ENCODE peak calls at places on chromosomes 7 and 10, in eight cellular contexts. O is GM12878, T is HepG2, Z is Panc1, W is K562, E is upper lobe of left lung, K is HCT116, V is GM23338. I is an unnamed sample.

GRCh38 chr7:26117142-26117807 is 34.7 kb upstream of the NFE2L3 start:
- ATAC-seq in K (peak; percentile 94), O (peak; percentile 66), E (no peak), T (peak; percentile 79), W (peak; percentile 92), Z (peak; percentile 19), V (peak; percentile 66), I (no peak)

GRCh38 chr10:104209575-104210198 is 22.5 kb downstream of the CFAP43 start:
- ATAC-seq in T (peak; percentile 77), O (peak; percentile 82), W (peak; percentile 87), E (peak; percentile 69), V (peak; percentile 76), K (peak; percentile 93), Z (peak; percentile 85), I (no peak)

GRCh38 chr7:134593530-134594392 is 44.9 kb downstream of the AKR1B15 start:
- ATAC-seq in O (no peak), T (peak; percentile 53), E (peak; percentile 81), K (no peak), Z (peak; percentile 42), W (peak; percentile 85), V (no peak), I (peak; percentile 86)

GRCh38 chr10:32795598-32796183 is 162.3 kb downstream of the ITGB1 start:
- ATAC-seq in O (peak; percentile 55), E (peak; percentile 45), W (peak; percentile 72), K (peak; percentile 61), T (peak; percentile 46), Z (no peak), V (peak; percentile 78), I (no peak)

GRCh38 chr10:1358860-1359598 is 302.8 kb downstream of the WDR37 start:
- ATAC-seq in K (no peak), O (peak; percentile 63), V (no peak), Z (no peak), W (no peak), T (no peak), E (no peak), I (no peak)

GRCh38 chr10:4081691-4082111 is 296.7 kb upstream of the KLF6 start:
- ATAC-seq in O (no peak), V (no peak), T (no peak), Z (no peak), W (no peak), K (no peak), E (peak; percentile 87), I (peak; percentile 50)

GRCh38 chr7:36388423-36388822 is 1.2 kb upstream of the ANLN start:
- ATAC-seq in W (no peak), T (no peak), K (no peak), O (no peak), V (no peak), Z (no peak), E (no peak), I (no peak)

GRCh38 chr7:104836976-104837375 is 177.0 kb upstream of the KMT2E start:
- ATAC-seq in Z (no peak), W (no peak), V (no peak), K (no peak), E (no peak), O (no peak), T (no peak), I (no peak)

GRCh38 chr10:75375828-75376227 is 25.7 kb downstream of the ZNF503 start:
- ATAC-seq in O (peak; percentile 97), V (no peak), W (peak; percentile 40), T (peak; percentile 38), K (peak; percentile 61), Z (no peak), E (peak; percentile 80), I (peak; percentile 27)

GRCh38 chr10:52664629-52665028 is 108.0 kb downstream of the MBL2 start:
- ATAC-seq in W (no peak), Z (no peak), T (no peak), O (no peak), V (no peak), K (no peak), E (no peak), I (no peak)

GRCh38 chr7:95630702-95631458 is 34.6 kb upstream of the PDK4 start:
- ATAC-seq in K (no peak), E (no peak), V (no peak), O (no peak), W (no peak), Z (no peak), T (no peak), I (peak; percentile 69)

GRCh38 chr7:154646126-154647013 is 356.6 kb downstream of the PAXIP1 start:
- ATAC-seq in W (peak; percentile 79), K (no peak), O (no peak), Z (no peak), T (no peak), E (no peak), V (no peak), I (no peak)

GRCh38 chr7:5586279-5586962 is 162.8 kb upstream of the TNRC18 start:
- ATAC-seq in Z (no peak), W (no peak), T (no peak), K (peak; percentile 40), V (peak; percentile 48), E (no peak), O (no peak), I (no peak)

GRCh38 chr10:121065330-121065729 is 214.2 kb downstream of the WDR11 start:
- ATAC-seq in O (no peak), K (no peak), W (no peak), E (no peak), Z (no peak), T (peak; percentile 13), V (no peak), I (no peak)

GRCh38 chr7:37690206-37690605 is 6.6 kb downstream of the GPR141 start:
- ATAC-seq in E (peak; percentile 56), V (no peak), Z (no peak), K (no peak), O (no peak), T (no peak), W (no peak), I (no peak)

GRCh38 chr7:41047789-41048191 is 655.1 kb downstream of the INHBA start:
- ATAC-seq in K (no peak), T (no peak), E (no peak), W (no peak), Z (no peak), V (no peak), O (peak; percentile 43), I (peak; percentile 37)

GRCh38 chr7:41046221-41046761 is 656.6 kb downstream of the INHBA start:
- ATAC-seq in W (no peak), Z (no peak), V (no peak), O (peak; percentile 20), T (no peak), E (peak; percentile 25), K (no peak), I (peak; percentile 61)

GRCh38 chr7:41046778-41047177 is 656.1 kb downstream of the INHBA start:
- ATAC-seq in E (peak; percentile 9), K (no peak), T (no peak), V (no peak), O (peak; percentile 18), Z (no peak), W (no peak), I (no peak)

GRCh38 chr7:41047192-41047591 is 655.7 kb downstream of the INHBA start:
- ATAC-seq in W (no peak), E (no peak), T (no peak), O (peak; percentile 12), K (no peak), V (no peak), Z (no peak), I (no peak)

DNA sequence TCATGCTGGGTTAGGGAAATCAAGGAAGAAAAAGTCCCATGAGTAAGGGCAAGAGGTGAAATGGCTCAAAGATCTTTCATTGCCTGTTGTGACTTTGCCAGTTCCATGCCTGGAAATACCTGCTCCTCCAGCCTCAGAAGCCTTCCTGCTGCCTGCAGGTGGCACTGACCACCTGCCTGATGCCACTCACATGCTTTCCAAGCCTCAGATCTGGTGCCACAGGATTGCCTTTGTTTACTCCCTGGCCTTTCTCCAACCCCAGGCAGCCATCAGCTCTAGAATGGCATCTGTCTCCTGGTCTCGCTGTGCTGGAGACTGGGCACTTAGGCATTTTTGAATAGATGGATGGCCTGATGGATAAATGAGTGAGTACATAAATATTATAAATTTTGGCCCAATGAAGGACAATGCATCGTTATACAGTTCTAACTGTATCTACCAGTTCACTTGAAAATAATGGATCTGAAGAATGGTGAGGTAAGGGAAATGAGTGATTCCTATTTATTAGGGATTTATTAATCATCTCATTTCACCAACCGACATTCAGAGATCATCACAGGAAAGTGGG is 657.2 kb downstream of the INHBA start:
- ATAC-seq in T (no peak), E (peak; percentile 37), W (no peak), V (peak; percentile 74), O (peak; percentile 77), K (peak; percentile 79), Z (peak; percentile 69), I (no peak)
- TF ChIP-seq POLR2AphosphoS5 in T (no peak), E (no peak), W (no peak), V (no peak), O (no peak), K (no peak), Z (no peak), I (no peak)

GRCh38 chr10:54554028-54554427 is 247.0 kb downstream of the PCDH15 start:
- ATAC-seq in O (no peak), E (no peak), V (no peak), K (no peak), Z (no peak), T (no peak), W (no peak), I (no peak)

GRCh38 chr10:54550016-54550415 is 251.0 kb downstream of the PCDH15 start:
- ATAC-seq in O (no peak), Z (no peak), V (no peak), T (no peak), K (no peak), W (no peak), E (no peak), I (no peak)
- H3K4me1 ChIP-seq in O (no peaks in the 10 kb centered on the region), Z (no peaks in the 10 kb centered on the region), V (no peaks in the 10 kb centered on the region), T (no peaks in the 10 kb centered on the region), K (no peaks in the 10 kb centered on the region), W (no peaks in the 10 kb centered on the region), E (no peaks in the 10 kb centered on the region), I (no peaks in the 10 kb centered on the region)

GRCh38 chr7:143193880-143194279 is 10.7 kb downstream of the TAS2R39 start:
- ATAC-seq in V (no peak), O (no peak), Z (no peak), W (no peak), K (no peak), E (no peak), T (no peak), I (no peak)
- TF ChIP-seq CTCF in V (no peak), O (no peak), Z (no peak), W (no peak), K (no peak), E (no peak), T (no peak), I (no peak)

GRCh38 chr7:150341263-150342118 is at the start of gene RARRES2:
- ATAC-seq in O (no peak), E (peak; percentile 80), W (peak; percentile 36), V (peak; percentile 72), K (no peak), Z (no peak), T (peak; percentile 77), I (peak; percentile 85)
- TF ChIP-seq POLR2AphosphoS5 in O (no peak), E (no peak), W (no peak), V (peak; percentile 53), K (no peak), Z (no peak), T (peak; percentile 36), I (peak; percentile 62)

I was measured in gastroesophageal sphincter.